ENCODE peak calls at places on chromosomes 16 and 17, in ten cellular contexts. Y, J, D, A, Q, P, B, L, X and W are unnamed samples.

GRCh38 chr17:48194097-48194550 is 86.6 kb downstream of the SNX11 start:
- DNase-seq in B (no peak), L (no peak), A (no peak), D (no peak), Y (no peak), J (no peak), Q (no peak), X (no peak), P (no peak), W (no peak)

GRCh38 chr17:12077773-12078172 is 57.1 kb downstream of the MAP2K4 start:
- DNase-seq in D (no peak), P (no peak), J (no peak), X (no peak), Q (no peak), Y (no peak), B (no peak), A (no peak), L (no peak), W (no peak)

GRCh38 chr17:34378664-34379101 is 15.7 kb upstream of the CCL1 start:
- DNase-seq in A (no peak), J (no peak), L (no peak), D (no peak), Q (no peak), P (no peak), Y (no peak), B (no peak), X (no peak), W (no peak)

GRCh38 chr16:61862221-61862620 is 174.0 kb downstream of the CDH8 start:
- DNase-seq in L (no peak), J (no peak), D (no peak), Y (no peak), A (no peak), Q (no peak), P (no peak), X (no peak), B (no peak), W (no peak)

GRCh38 chr17:34886831-34887230 is 74.4 kb downstream of the CCT6B start:
- DNase-seq in X (no peak), L (no peak), J (no peak), D (no peak), Q (no peak), Y (no peak), B (no peak), A (no peak), P (no peak), W (no peak)

GRCh38 chr17:33973491-33973890 is 281.6 kb upstream of the CCL2 start:
- DNase-seq in P (no peak), D (no peak), L (no peak), X (no peak), Q (no peak), B (no peak), J (no peak), Y (no peak), A (no peak), W (no peak)

GRCh38 chr17:47316316-47316715 is 7.4 kb upstream of the EFCAB13 start:
- DNase-seq in L (no peak), P (no peak), A (no peak), X (no peak), Q (no peak), Y (peak; percentile 93), B (no peak), J (no peak), D (no peak), W (peak; percentile 73)

GRCh38 chr16:88582912-88583575 is 12.8 kb downstream of the ZC3H18 start:
- DNase-seq in A (no peak), Y (no peak), Q (no peak), X (no peak), J (no peak), P (no peak), L (no peak), B (no peak), D (no peak), W (no peak)

GRCh38 chr17:46947236-46947635 is 24.3 kb downstream of the GOSR2 start:
- DNase-seq in D (no peak), Y (no peak), Q (no peak), X (no peak), B (no peak), P (no peak), A (no peak), L (no peak), J (no peak), W (no peak)

GRCh38 chr16:66416981-66417700 is 10.0 kb upstream of the BEAN1 start:
- DNase-seq in Y (no peak), X (no peak), A (no peak), D (no peak), B (no peak), Q (no peak), J (no peak), P (no peak), L (no peak), W (no peak)

GRCh38 chr16:66948034-66948821 is 12.8 kb upstream of the CES3 start:
- DNase-seq in D (no peak), X (no peak), P (no peak), A (no peak), B (peak; percentile 60), Y (peak; percentile 73), Q (no peak), L (no peak), J (no peak), W (no peak)

GRCh38 chr17:38320482-38320881 is 23.3 kb downstream of the GPR179 start:
- DNase-seq in B (no peak), P (no peak), D (no peak), Q (no peak), A (no peak), J (no peak), Y (no peak), X (no peak), L (no peak), W (no peak)

GRCh38 chr17:77694391-77695363 is 263.8 kb upstream of the TNRC6C start:
- DNase-seq in X (no peak), D (no peak), Y (no peak), J (no peak), P (no peak), A (no peak), Q (no peak), B (no peak), L (no peak), W (peak; percentile 35)

GRCh38 chr16:8047711-8048110 is 542.6 kb downstream of the TMEM114 start:
- DNase-seq in X (no peak), J (no peak), D (no peak), A (no peak), Q (no peak), L (no peak), P (no peak), B (no peak), Y (no peak), W (no peak)

GRCh38 chr17:29698837-29699236 is 76.1 kb upstream of the CORO6 start:
- DNase-seq in X (no peak), B (no peak), P (no peak), D (no peak), L (no peak), Q (no peak), Y (no peak), J (no peak), A (no peak), W (no peak)

GRCh38 chr17:412211-413015 is 59.8 kb upstream of the RPH3AL start:
- DNase-seq in Y (peak; percentile 62), B (no peak), L (no peak), A (peak; percentile 39), D (peak; percentile 55), J (peak; percentile 72), Q (peak; percentile 54), X (no peak), P (peak; percentile 41), W (no peak)

GRCh38 chr16:87956169-87956770 is 5.0 kb downstream of the BANP start:
- DNase-seq in A (peak; percentile 41), P (no peak), X (no peak), J (no peak), Q (no peak), L (peak; percentile 44), D (peak; percentile 48), B (no peak), Y (peak; percentile 31), W (peak; percentile 43)

GRCh38 chr16:67270931-67271338 is 8.4 kb upstream of the PLEKHG4 start:
- DNase-seq in Y (no peak), B (peak; percentile 30), L (no peak), J (no peak), X (no peak), A (no peak), D (no peak), P (no peak), Q (no peak), W (no peak)

GRCh38 chr16:3401719-3402397 is 843 bp downstream of the ZNF174 start:
- DNase-seq in X (no peak), A (no peak), P (no peak), L (no peak), Q (no peak), B (no peak), D (no peak), J (no peak), Y (no peak), W (no peak)

GRCh38 chr17:19991252-19991885 is 13.7 kb upstream of the AKAP10 start:
- DNase-seq in X (no peak), Y (no peak), A (no peak), J (no peak), L (no peak), B (no peak), P (peak; percentile 7), D (no peak), Q (no peak), W (no peak)

GRCh38 chr17:37779554-37779953 is 34.7 kb upstream of the HNF1B start:
- DNase-seq in J (no peak), P (no peak), Q (no peak), X (no peak), D (no peak), A (no peak), L (no peak), Y (no peak), B (no peak), W (no peak)

GRCh38 chr17:29084476-29085148 is 41.7 kb downstream of the PIPOX start:
- DNase-seq in J (no peak), L (no peak), Q (no peak), A (no peak), X (no peak), Y (no peak), P (peak; percentile 74), D (no peak), B (no peak), W (no peak)

GRCh38 chr17:72705905-72706395 is 386.5 kb downstream of the SLC39A11 start:
- DNase-seq in J (no peak), A (no peak), D (no peak), B (no peak), L (no peak), Q (no peak), X (no peak), P (no peak), Y (no peak), W (no peak)

GRCh38 chr17:62714016-62714777 is 86.7 kb downstream of the MRC2 start:
- DNase-seq in J (no peak), Q (no peak), P (no peak), Y (no peak), D (no peak), A (no peak), X (no peak), L (no peak), B (no peak), W (no peak)

GRCh38 chr16:14445935-14446715 is 183.9 kb downstream of the PARN start:
- DNase-seq in D (no peak), L (no peak), Q (no peak), Y (no peak), X (no peak), B (no peak), P (no peak), J (no peak), A (no peak), W (no peak)